ENCODE peak calls at places on chromosomes 7 and 10, in ten cellular contexts. J, Q, T, Z, E, A, V, W, S and G are unnamed samples. For H3K27me3 and H3K4me1, the result is how much of the 10 kb centered on the place peaks cover.

GRCh38 chr10:103578782-103579382 is 85.4 kb downstream of the NEURL1 start:
- DNase-seq in S (no peak), J (no peak), E (no peak), A (peak), W (no peak), Q (no peak), Z (no peak), T (no peak), V (no peak), G (no peak)

GRCh38 chr7:98641646-98642489 is 24.8 kb downstream of the NPTX2 start:
- DNase-seq in E (no peak), T (no peak), Q (no peak), J (no peak), W (no peak), V (no peak), S (no peak), A (no peak), Z (no peak), G (no peak)

GRCh38 chr10:131825150-131825907 is 75.5 kb upstream of the PPP2R2D start:
- DNase-seq in A (no peak), T (no peak), E (no peak), W (no peak), J (no peak), S (no peak), V (peak), Z (no peak), Q (no peak), G (no peak)

GRCh38 chr7:148503900-148504487 is 86.6 kb upstream of the C7orf33 start:
- DNase-seq in S (peak), E (peak), A (no peak), T (no peak), J (peak), V (no peak), W (peak), Z (peak), Q (no peak), G (no peak)

GRCh38 chr10:16341637-16342036 is 95.2 kb upstream of the PTER start:
- DNase-seq in J (no peak), W (no peak), T (no peak), E (no peak), A (no peak), Q (no peak), V (no peak), Z (no peak), S (no peak), G (no peak)

GRCh38 chr7:7119668-7120208 is 62.6 kb upstream of the C1GALT1 start:
- DNase-seq in Z (no peak), T (no peak), V (no peak), W (no peak), Q (no peak), S (no peak), A (peak), J (no peak), E (no peak), G (no peak)

GRCh38 chr7:139086454-139086853 is 23.1 kb downstream of the ZC3HAV1 start:
- DNase-seq in J (no peak), A (no peak), Z (no peak), Q (no peak), S (no peak), T (no peak), E (no peak), V (no peak), W (no peak), G (no peak)

GRCh38 chr10:71973777-71974488 is 9.7 kb downstream of the CHST3 start:
- DNase-seq in V (no peak), W (no peak), J (no peak), A (no peak), Z (no peak), Q (no peak), S (no peak), T (no peak), E (no peak), G (no peak)

GRCh38 chr7:13850185-13850752 is 139.2 kb downstream of the ETV1 start:
- DNase-seq in J (peak), S (peak), A (no peak), Z (peak), T (no peak), Q (no peak), V (peak), E (peak), W (no peak), G (peak)

GRCh38 chr10:23702977-23703414 is 264.1 kb downstream of the OTUD1 start:
- DNase-seq in E (peak), Q (no peak), S (peak), V (no peak), Z (peak), J (peak), A (peak), W (peak), T (peak), G (no peak)

GRCh38 chr7:12257582-12257981 is 46.5 kb downstream of the TMEM106B start:
- DNase-seq in Q (no peak), A (no peak), S (peak), T (no peak), W (no peak), E (peak), V (no peak), Z (no peak), J (peak), G (no peak)

GRCh38 chr10:132417957-132418441 is 21.0 kb downstream of the PWWP2B start:
- DNase-seq in V (no peak), T (no peak), E (no peak), Q (no peak), A (peak), Z (peak), W (no peak), S (no peak), J (no peak), G (no peak)

GRCh38 chr7:39838326-39838725 is 111.7 kb upstream of the CDK13 start:
- DNase-seq in J (peak), Z (no peak), Q (no peak), E (no peak), T (peak), V (no peak), W (no peak), S (peak), A (no peak), G (no peak)

GRCh38 chr7:133550811-133551210 is 297.9 kb downstream of the EXOC4 start:
- DNase-seq in E (no peak), V (no peak), Q (no peak), T (no peak), W (no peak), A (no peak), Z (no peak), S (no peak), J (no peak), G (no peak)

GRCh38 chr10:99740261-99740660 is 8.2 kb downstream of the CUTC start:
- DNase-seq in E (no peak), Q (no peak), A (no peak), Z (no peak), V (no peak), S (no peak), W (no peak), T (no peak), J (no peak), G (no peak)

GRCh38 chr7:129607471-129608120 is 3.9 kb upstream of the NRF1 start:
- DNase-seq in T (no peak), V (no peak), W (peak), Q (no peak), E (peak), J (no peak), Z (peak), A (no peak), S (no peak), G (no peak)

GRCh38 chr7:140639366-140640053 is 1.1 kb downstream of the DENND2A start:
- DNase-seq in Z (peak), Q (no peak), V (no peak), J (peak), E (no peak), S (peak), T (peak), W (no peak), A (no peak), G (no peak)

GRCh38 chr7:143205560-143206293 is 16.1 kb upstream of the TAS2R40 start:
- DNase-seq in E (peak), Q (no peak), S (peak), W (no peak), A (no peak), T (no peak), J (no peak), Z (no peak), V (peak), G (no peak)

GRCh38 chr10:45432700-45433472 is 58.9 kb downstream of the ALOX5 start:
- DNase-seq in J (no peak), V (no peak), W (no peak), Z (no peak), A (no peak), E (no peak), T (no peak), Q (no peak), S (no peak), G (no peak)

GRCh38 chr10:103969857-103970627 is 3.1 kb downstream of the SLK start:
- DNase-seq in E (no peak), Z (no peak), Q (no peak), S (no peak), T (no peak), W (no peak), A (no peak), J (no peak), V (no peak), G (no peak)

GRCh38 chr10:24353319-24353718 is 144.4 kb downstream of the KIAA1217 start:
- DNase-seq in Z (no peak), W (no peak), S (no peak), J (no peak), T (no peak), A (no peak), V (no peak), Q (no peak), E (no peak), G (no peak)

GRCh38 chr10:97384156-97384555 is 17.0 kb downstream of the RRP12 start:
- DNase-seq in Q (no peak), J (no peak), T (no peak), S (no peak), W (no peak), E (no peak), Z (no peak), A (no peak), V (no peak), G (no peak)

GRCh38 chr10:101134299-101135127 is 3.4 kb downstream of the TLX1 start:
- DNase-seq in W (no peak), T (no peak), A (no peak), E (no peak), V (no peak), S (no peak), Q (no peak), J (no peak), Z (peak), G (no peak)

GRCh38 chr10:101137271-101137670 is 6.2 kb downstream of the TLX1 start:
- DNase-seq in Q (no peak), W (no peak), V (no peak), J (no peak), Z (no peak), T (no peak), E (no peak), A (no peak), S (no peak), G (no peak)

GRCh38 chr10:101135151-101136006 is 4.3 kb downstream of the TLX1 start:
- DNase-seq in E (no peak), T (no peak), V (no peak), S (no peak), Q (no peak), Z (peak), W (no peak), A (no peak), J (no peak), G (no peak)

GRCh38 chr10:101136708-101137121 is 5.6 kb downstream of the TLX1 start:
- DNase-seq in W (no peak), V (no peak), E (no peak), Q (no peak), T (no peak), J (no peak), S (no peak), Z (no peak), A (no peak), G (no peak)

GRCh38 chr10:101136007-101136707 is 5.1 kb downstream of the TLX1 start:
- DNase-seq in E (no peak), V (no peak), T (no peak), A (no peak), Z (peak), J (no peak), Q (no peak), W (no peak), S (peak), G (no peak)
- H3K27me3 ChIP-seq in E (half or more), V (half or more), T (half or more), A (half or more), Z (under half), J (half or more), Q (half or more), W (half or more), S (half or more), G (half or more)

GRCh38 chr10:89475137-89475536 is 60.3 kb downstream of the SLC16A12 start:
- DNase-seq in Q (no peak), V (no peak), E (no peak), A (no peak), S (no peak), J (no peak), W (no peak), T (no peak), Z (no peak), G (no peak)
- H3K27ac ChIP-seq in Q (peak), V (peak), E (no peak), A (peak), S (no peak), J (no peak), W (peak), T (peak), Z (no peak), G (no peak)

GRCh38 chr10:19987931-19988330 is 171.7 kb downstream of the PLXDC2 start:
- DNase-seq in A (no peak), W (no peak), S (no peak), Q (no peak), E (no peak), T (no peak), V (no peak), J (no peak), Z (no peak), G (no peak)

GRCh38 chr10:19983880-19984279 is 167.6 kb downstream of the PLXDC2 start:
- DNase-seq in E (no peak), Z (no peak), T (no peak), A (no peak), V (no peak), J (no peak), W (no peak), Q (no peak), S (no peak), G (no peak)

GRCh38 chr10:19985745-19986144 is 169.5 kb downstream of the PLXDC2 start:
- DNase-seq in S (no peak), Q (no peak), J (no peak), Z (no peak), V (no peak), W (no peak), A (no peak), T (no peak), E (no peak), G (no peak)
- H3K4me1 ChIP-seq in S (under half), Q (under half), J (under half), Z (under half), V (under half), W (under half), A (under half), T (under half), E (under half), G (under half)

GRCh38 chr10:86363184-86363832 is 3.3 kb downstream of the GRID1 start:
- DNase-seq in J (no peak), W (peak), Z (no peak), S (no peak), V (no peak), Q (no peak), E (no peak), T (no peak), A (peak), G (no peak)

GRCh38 chr10:86366033-86366901 is at the start of gene GRID1:
- DNase-seq in Z (peak), S (peak), V (peak), A (no peak), Q (no peak), E (peak), T (peak), W (peak), J (no peak), G (no peak)

GRCh38 chr10:86363833-86364511 is 2.6 kb downstream of the GRID1 start:
- DNase-seq in T (no peak), V (peak), E (no peak), Z (no peak), Q (no peak), W (no peak), A (no peak), S (no peak), J (no peak), G (no peak)

GRCh38 chr10:86365346-86366032 is 1.1 kb downstream of the GRID1 start:
- DNase-seq in E (no peak), A (no peak), Z (no peak), T (no peak), J (no peak), W (no peak), V (peak), S (no peak), Q (no peak), G (no peak)

GRCh38 chr10:86364551-86365345 is 1.8 kb downstream of the GRID1 start:
- DNase-seq in J (no peak), S (peak), E (no peak), T (no peak), W (peak), V (peak), A (no peak), Z (no peak), Q (no peak), G (no peak)
- H3K27me3 ChIP-seq in J (half or more), S (half or more), E (under half), T (under half), W (half or more), V (half or more), A (half or more), Z (under half), Q (half or more), G (under half)

GRCh38 chr7:32256376-32256775 is 186.2 kb upstream of the PDE1C start:
- DNase-seq in Q (no peak), A (no peak), S (no peak), J (no peak), W (no peak), E (no peak), V (no peak), Z (no peak), T (no peak), G (no peak)

GRCh38 chr7:32256811-32257210 is 186.6 kb upstream of the PDE1C start:
- DNase-seq in T (no peak), Z (no peak), J (no peak), A (no peak), W (no peak), S (no peak), E (no peak), Q (no peak), V (no peak), G (no peak)

GRCh38 chr7:32262315-32262714 is 192.1 kb upstream of the PDE1C start:
- DNase-seq in A (no peak), E (no peak), V (no peak), S (no peak), W (no peak), Q (no peak), J (no peak), Z (no peak), T (no peak), G (no peak)

GRCh38 chr7:32257632-32258031 is 187.4 kb upstream of the PDE1C start:
- DNase-seq in Q (no peak), Z (no peak), A (no peak), W (no peak), J (no peak), E (no peak), V (no peak), S (no peak), T (no peak), G (no peak)

DNA sequence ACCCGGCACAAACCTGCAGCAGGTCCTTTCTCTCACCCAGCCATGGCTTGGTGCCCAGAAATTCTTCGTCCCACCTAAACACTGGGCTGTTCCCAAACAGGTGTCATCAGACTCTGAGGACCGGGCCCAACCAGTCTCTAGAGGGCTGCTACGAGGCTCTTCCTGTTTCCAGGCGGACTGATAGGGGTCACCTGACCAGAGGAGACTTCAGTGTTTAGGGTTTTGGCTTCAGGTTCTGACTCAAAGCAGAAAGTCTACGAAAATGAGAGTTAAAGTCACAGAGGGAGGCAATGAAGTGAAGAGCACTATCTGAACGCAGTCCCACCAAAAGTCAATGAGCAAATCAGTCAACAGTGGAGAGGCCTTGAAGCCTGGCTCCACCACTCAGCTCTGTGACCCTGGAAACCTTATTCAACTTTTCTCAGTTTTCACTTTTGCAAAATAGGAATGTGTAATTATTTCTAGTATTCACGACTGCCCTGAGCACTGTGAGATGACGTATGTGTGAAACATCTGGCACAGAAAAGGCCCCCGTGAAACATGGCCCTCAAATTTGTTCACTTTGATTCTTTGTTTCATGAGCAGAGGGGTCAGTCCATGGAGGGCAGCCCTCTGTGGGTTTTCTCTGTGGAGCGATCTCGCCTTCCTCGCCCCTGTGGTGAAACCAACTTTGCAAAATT is 189.8 kb upstream of the PDE1C start:
- DNase-seq in W (no peak), J (no peak), Q (no peak), V (no peak), S (no peak), Z (no peak), T (no peak), A (no peak), E (no peak), G (no peak)
- H3K27ac ChIP-seq in W (no peak), J (no peak), Q (no peak), V (no peak), S (no peak), Z (no peak), T (no peak), A (no peak), E (no peak), G (no peak)